ENCODE peak calls at places on chromosome 22, in nine cellular contexts. P is cardiac muscle cell, Y is mesendoderm, D is HCT116, L is HepG2, W is SK-N-SH, T is mammary epithelial cell, I is lung, K is HL-60. R is an unnamed sample.

GRCh38 chr22:17140022-17140421 is 18.9 kb upstream of the TMEM121B start:
- DNase-seq in P (peak), Y (no peak), D (no peak), L (no peak), W (no peak), T (no peak), I (no peak), K (no peak), R (no peak)

GRCh38 chr22:45631140-45631539 is 40.5 kb upstream of the ATXN10 start:
- DNase-seq in P (no peak), Y (no peak), D (no peak), L (no peak), W (no peak), T (no peak), I (no peak), K (no peak), R (peak)

GRCh38 chr22:30485362-30485988 is 13.7 kb upstream of the SEC14L3 start:
- DNase-seq in P (peak), Y (peak), D (peak), L (peak), W (peak), T (peak), I (peak), K (peak), R (peak)

GRCh38 chr22:41201146-41201545 is 4.0 kb upstream of the L3MBTL2 start:
- DNase-seq in P (no peak), Y (no peak), D (no peak), L (no peak), W (no peak), T (no peak), I (no peak), K (no peak), R (no peak)

GRCh38 chr22:43391306-43391705 is 20.5 kb upstream of the MPPED1 start:
- DNase-seq in P (no peak), Y (no peak), D (no peak), L (peak), W (no peak), T (no peak), I (no peak), K (no peak), R (peak)

GRCh38 chr22:17638182-17638431 is 450 bp upstream of the BCL2L13 start:
- DNase-seq in P (no peak), Y (no peak), D (no peak), L (no peak), W (no peak), T (no peak), I (no peak), K (no peak), R (no peak)

GRCh38 chr22:25492950-25493790 is 71.3 kb upstream of the GRK3 start:
- DNase-seq in P (no peak), Y (no peak), D (no peak), L (no peak), W (peak), T (no peak), I (no peak), K (no peak), R (no peak)

GRCh38 chr22:45246060-45246985 is 5.6 kb upstream of the KIAA0930 start:
- DNase-seq in P (no peak), Y (peak), D (peak), L (peak), W (peak), T (peak), I (peak), K (no peak), R (peak)

DNA sequence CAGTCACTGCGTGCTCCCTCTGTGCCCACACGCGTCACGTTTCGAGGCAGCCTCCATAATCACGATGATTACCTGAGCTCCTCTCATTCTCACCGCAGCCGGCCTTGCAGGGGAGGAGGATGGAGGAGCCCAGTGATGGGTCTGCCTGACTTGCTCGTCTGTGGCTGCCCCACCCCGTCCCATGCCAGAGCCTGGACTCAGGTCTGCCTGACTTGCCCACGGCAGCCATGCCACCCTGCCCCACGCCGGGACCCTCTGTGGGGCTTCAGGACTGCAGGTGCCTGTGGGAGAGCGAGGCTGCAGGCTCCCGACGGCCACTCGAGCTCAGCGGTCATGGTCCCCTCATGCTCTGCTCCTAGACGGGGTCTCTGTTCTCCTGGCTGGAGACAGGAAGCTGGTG is 1025.1 kb downstream of the BRD1 start:
- DNase-seq in P (no peak), Y (no peak), D (no peak), L (no peak), W (no peak), T (no peak), I (no peak), K (no peak), R (no peak)
- H3K27ac ChIP-seq in P (no peak), Y (no peak), D (no peak), L (no peak), W (no peak), T (no peak), I (no peak), K (no peak), R (no peak)

DNA sequence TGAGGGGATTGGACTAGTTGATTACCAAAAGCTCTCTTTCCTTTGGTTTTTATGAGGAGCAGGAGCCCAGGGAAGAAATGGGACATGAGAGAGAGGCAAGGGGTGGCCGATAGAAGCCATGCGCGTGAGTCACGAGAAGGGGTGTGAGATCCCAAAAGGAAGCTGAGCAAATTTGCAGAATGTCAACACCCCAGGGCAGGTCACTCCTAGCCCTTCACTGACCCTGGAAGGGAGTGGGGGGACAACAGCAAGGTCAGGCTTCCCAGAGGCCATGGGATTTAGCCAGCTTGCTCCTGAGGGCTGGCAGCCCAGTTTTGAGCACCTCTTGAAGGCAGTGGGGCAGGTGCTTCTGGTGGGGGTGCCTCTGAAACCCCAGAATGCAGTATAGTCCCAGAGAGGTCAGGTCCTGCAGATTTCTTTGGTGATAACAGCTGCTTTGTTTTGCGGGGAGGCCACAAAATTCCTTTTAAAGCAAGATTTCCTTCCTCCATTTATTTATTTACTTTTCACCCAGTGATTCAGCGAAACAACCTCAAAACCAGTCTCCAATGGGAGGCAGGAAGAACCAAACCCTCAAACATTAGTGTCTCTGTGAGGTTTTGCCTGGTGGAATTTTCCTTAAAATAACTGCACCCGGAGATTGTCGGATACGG is 40.1 kb upstream of the TIMP3 start:
- DNase-seq in P (no peak), Y (no peak), D (no peak), L (no peak), W (no peak), T (no peak), I (no peak), K (no peak), R (no peak)
- H3K27ac ChIP-seq in P (no peak), Y (no peak), D (no peak), L (no peak), W (no peak), T (no peak), I (peak), K (no peak), R (no peak)

GRCh38 chr22:50567721-50568252 is 5.1 kb upstream of the SYCE3 start:
- DNase-seq in P (no peak), Y (no peak), D (no peak), L (no peak), W (no peak), T (no peak), I (no peak), K (no peak), R (no peak)

GRCh38 chr22:50561401-50562074 is 1.2 kb downstream of the SYCE3 start:
- DNase-seq in P (no peak), Y (peak), D (no peak), L (no peak), W (no peak), T (no peak), I (no peak), K (no peak), R (no peak)

GRCh38 chr22:50562523-50563409 is at the start of gene SYCE3:
- DNase-seq in P (peak), Y (peak), D (peak), L (peak), W (peak), T (peak), I (peak), K (peak), R (peak)

GRCh38 chr22:50563410-50564160 is 866 bp upstream of the SYCE3 start:
- DNase-seq in P (peak), Y (no peak), D (no peak), L (peak), W (peak), T (no peak), I (no peak), K (no peak), R (no peak)

DNA sequence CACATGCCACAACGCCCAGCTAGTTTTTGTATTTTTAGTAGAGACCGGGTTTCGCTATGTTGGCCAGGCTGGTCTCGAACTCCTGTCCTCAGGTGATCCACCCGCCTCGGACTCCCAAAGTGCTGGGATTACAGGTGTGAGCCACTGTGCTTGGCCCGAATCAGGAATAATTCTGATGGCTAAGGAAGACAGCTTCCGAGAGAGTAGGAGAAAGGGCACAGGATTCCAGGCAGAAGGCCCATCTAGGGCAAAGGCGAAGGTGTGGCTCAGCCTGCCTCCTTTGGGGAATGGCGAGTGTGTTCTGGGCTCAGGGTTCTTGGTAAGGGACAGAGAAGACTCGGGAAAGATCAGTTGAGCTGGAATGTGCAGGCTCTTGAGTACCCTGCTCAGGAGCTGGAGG is 1.6 kb upstream of the SYCE3 start:
- DNase-seq in P (no peak), Y (no peak), D (no peak), L (no peak), W (no peak), T (no peak), I (no peak), K (no peak), R (peak)
- H3K27ac ChIP-seq in P (no peak), Y (no peak), D (no peak), L (no peak), W (no peak), T (no peak), I (no peak), K (no peak), R (no peak)

DNA sequence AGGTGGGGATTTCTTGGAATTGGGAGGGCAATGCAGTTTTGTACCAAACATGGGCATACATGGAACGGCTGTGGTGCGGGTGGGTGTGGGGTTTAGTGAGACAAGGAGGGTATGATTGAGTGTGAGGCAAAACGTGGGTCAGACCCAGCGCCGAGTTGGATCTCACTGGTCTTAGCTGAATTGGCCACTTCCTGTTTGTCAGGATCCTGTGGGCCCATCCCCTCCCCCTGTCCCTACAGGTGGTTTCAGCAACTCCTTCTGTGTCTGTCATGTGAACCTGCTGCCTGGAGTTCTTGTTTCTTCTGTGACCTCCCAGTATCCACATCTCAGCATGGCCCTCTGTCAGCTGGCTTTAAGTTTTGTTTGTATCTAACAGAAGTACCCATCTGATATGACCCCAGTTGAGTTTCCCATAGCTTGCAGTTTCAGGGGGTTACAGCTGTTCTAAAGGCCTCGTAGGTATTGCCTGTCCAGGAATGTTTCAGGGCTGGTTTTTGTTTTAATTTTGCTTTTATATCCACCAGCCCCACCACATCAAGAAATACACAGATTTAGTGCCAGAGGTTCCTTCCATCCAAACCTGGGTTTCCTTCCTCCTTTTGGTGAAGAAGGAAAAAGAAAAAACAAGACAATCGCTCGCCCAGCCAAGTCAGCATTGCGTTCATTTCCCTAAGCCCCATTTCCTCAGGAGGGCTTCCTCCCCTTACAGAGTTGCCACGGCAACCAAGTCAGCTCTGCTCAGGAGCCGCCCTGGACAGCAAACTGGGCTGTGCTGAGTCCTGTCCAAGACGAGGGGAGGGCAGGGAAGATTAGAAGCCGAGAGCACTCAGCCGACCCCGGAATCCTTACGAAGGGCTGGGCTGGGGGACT is 6.1 kb downstream of the APOL1 start:
- DNase-seq in P (peak), Y (peak), D (no peak), L (no peak), W (no peak), T (no peak), I (no peak), K (no peak), R (peak)
- H3K27ac ChIP-seq in P (no peak), Y (peak), D (no peak), L (no peak), W (no peak), T (no peak), I (peak), K (no peak), R (peak)

GRCh38 chr22:31618471-31619176 is 43.4 kb downstream of the PISD start:
- DNase-seq in P (no peak), Y (no peak), D (no peak), L (no peak), W (no peak), T (no peak), I (no peak), K (no peak), R (no peak)
- H3K27ac ChIP-seq in P (no peak), Y (no peak), D (peak), L (no peak), W (no peak), T (no peak), I (no peak), K (no peak), R (peak)

GRCh38 chr22:50146440-50147228 is 23.9 kb upstream of the PANX2 start:
- DNase-seq in P (peak), Y (peak), D (peak), L (peak), W (peak), T (peak), I (peak), K (peak), R (no peak)
- H3K27ac ChIP-seq in P (peak), Y (no peak), D (no peak), L (peak), W (no peak), T (no peak), I (no peak), K (peak), R (no peak)

DNA sequence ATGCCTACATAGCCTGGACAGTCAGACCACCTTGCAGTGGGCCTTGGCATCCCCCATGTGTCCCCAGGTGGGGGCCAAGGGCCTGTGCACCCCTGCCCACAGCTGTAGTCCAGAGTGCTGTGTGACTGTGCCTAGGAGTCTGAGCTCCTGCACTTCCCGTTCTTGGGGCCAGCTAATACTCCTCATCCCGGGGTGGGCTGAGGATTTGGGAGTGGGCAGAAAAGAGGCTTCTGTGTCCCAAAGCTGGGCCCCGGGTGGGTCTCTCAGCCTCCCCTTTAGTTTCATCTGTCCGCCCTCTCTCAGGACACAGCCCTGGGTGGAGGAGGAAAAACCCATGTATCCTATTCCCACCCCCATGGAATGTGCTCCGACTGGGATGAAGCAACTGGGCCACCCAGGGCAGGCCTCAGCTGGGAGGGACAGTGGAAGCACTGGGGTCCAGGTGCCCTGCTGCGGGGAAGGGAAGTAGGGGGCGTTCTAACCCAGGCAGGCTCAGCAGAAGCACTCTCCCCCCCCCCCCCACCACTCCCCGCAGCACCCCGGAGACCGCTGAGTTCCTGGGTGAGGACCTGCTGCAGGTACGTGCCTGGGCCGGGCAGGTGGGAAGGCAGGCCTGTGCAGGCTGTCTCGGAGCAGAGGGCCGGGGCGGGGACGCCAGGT is 1.3 kb downstream of the SH3BP1 start:
- DNase-seq in P (no peak), Y (no peak), D (no peak), L (no peak), W (no peak), T (peak), I (no peak), K (no peak), R (no peak)
- H3K27ac ChIP-seq in P (no peak), Y (no peak), D (peak), L (peak), W (no peak), T (peak), I (no peak), K (peak), R (no peak)

GRCh38 chr22:20421507-20421874 is 16.1 kb downstream of the SCARF2 start:
- DNase-seq in P (no peak), Y (no peak), D (no peak), L (no peak), W (no peak), T (no peak), I (no peak), K (no peak), R (no peak)

GRCh38 chr22:20420157-20420842 is 17.3 kb downstream of the SCARF2 start:
- DNase-seq in P (no peak), Y (no peak), D (no peak), L (no peak), W (no peak), T (no peak), I (no peak), K (no peak), R (no peak)

GRCh38 chr22:20423636-20424511 is 13.8 kb downstream of the SCARF2 start:
- DNase-seq in P (no peak), Y (no peak), D (no peak), L (peak), W (peak), T (no peak), I (no peak), K (no peak), R (no peak)

GRCh38 chr22:20422965-20423635 is 14.5 kb downstream of the SCARF2 start:
- DNase-seq in P (no peak), Y (no peak), D (no peak), L (no peak), W (peak), T (no peak), I (no peak), K (no peak), R (no peak)

GRCh38 chr22:20422271-20422958 is 15.2 kb downstream of the SCARF2 start:
- DNase-seq in P (no peak), Y (no peak), D (no peak), L (no peak), W (peak), T (no peak), I (no peak), K (no peak), R (no peak)
- H3K27ac ChIP-seq in P (no peak), Y (no peak), D (no peak), L (no peak), W (peak), T (no peak), I (no peak), K (no peak), R (no peak)

GRCh38 chr22:48263431-48263765 is 1500.9 kb downstream of the TBC1D22A start:
- DNase-seq in P (no peak), Y (no peak), D (no peak), L (no peak), W (no peak), T (no peak), I (no peak), K (no peak), R (no peak)
- H3K27ac ChIP-seq in P (no peak), Y (no peak), D (no peak), L (no peak), W (no peak), T (no peak), I (no peak), K (no peak), R (no peak)

GRCh38 chr22:19868333-19868732 is 13.7 kb upstream of the GNB1L start:
- DNase-seq in P (no peak), Y (no peak), D (no peak), L (no peak), W (no peak), T (no peak), I (no peak), K (no peak), R (peak)
- H3K27ac ChIP-seq in P (no peak), Y (no peak), D (no peak), L (no peak), W (no peak), T (peak), I (no peak), K (no peak), R (no peak)